ENCODE peak calls at places on chromosomes 12 and 14, in eight cellular contexts. L is breast epithelium, K is kidney, X is IMR-90, Y is uterus, B is esophagus squamous epithelium, M is testis, Z is right atrium auricular region. U is an unnamed sample. For H3K9me3, the result is how much of the 10 kb centered on the place peaks cover.

GRCh38 chr14:99073401-99073800 is 198.6 kb downstream of the BCL11B start:
- DNase-seq in M (no peak), K (peak), B (no peak), L (no peak), Y (no peak), X (no peak), Z (no peak), U (no peak)

GRCh38 chr14:105091335-105092123 is 26.3 kb upstream of the GPR132 start:
- DNase-seq in Z (no peak), K (peak), X (no peak), B (no peak), L (peak), M (peak), Y (peak), U (peak)

GRCh38 chr14:99412122-99413061 is 68.3 kb downstream of the SETD3 start:
- DNase-seq in L (no peak), Y (no peak), Z (no peak), K (peak), B (no peak), X (peak), M (no peak), U (no peak)

GRCh38 chr14:96027356-96028335 is 11.5 kb upstream of the C14orf132 start:
- DNase-seq in Z (no peak), X (no peak), K (no peak), L (no peak), Y (no peak), B (no peak), M (no peak), U (no peak)

GRCh38 chr12:42732908-42733411 is 143.4 kb upstream of the PRICKLE1 start:
- DNase-seq in K (no peak), X (no peak), M (no peak), Y (no peak), Z (no peak), B (no peak), L (no peak), U (no peak)

GRCh38 chr12:131135311-131135785 is 181.6 kb downstream of the ADGRD1 start:
- DNase-seq in Y (no peak), X (no peak), B (no peak), M (no peak), L (no peak), K (peak), Z (no peak), U (no peak)

GRCh38 chr12:5503774-5504173 is 71.9 kb downstream of the NTF3 start:
- DNase-seq in L (peak), K (peak), X (no peak), B (no peak), Y (no peak), M (no peak), Z (no peak), U (no peak)

GRCh38 chr12:8078400-8078799 is 3.7 kb upstream of the NECAP1 start:
- DNase-seq in M (no peak), Y (no peak), X (peak), K (no peak), L (no peak), B (no peak), Z (no peak), U (no peak)

GRCh38 chr14:22226381-22226780 is 362.6 kb downstream of the DAD1 start:
- DNase-seq in M (no peak), Y (no peak), K (no peak), L (no peak), X (peak), B (no peak), Z (no peak), U (no peak)

GRCh38 chr12:116416161-116416560 is 138.7 kb upstream of the MED13L start:
- DNase-seq in Z (no peak), Y (no peak), K (no peak), M (no peak), X (no peak), B (no peak), L (no peak), U (no peak)

GRCh38 chr12:68480526-68480925 is 130.2 kb upstream of the RAP1B start:
- DNase-seq in K (no peak), Y (no peak), B (no peak), L (no peak), X (no peak), Z (no peak), M (no peak), U (no peak)

GRCh38 chr14:101361451-101362433 is 199.6 kb upstream of the DIO3 start:
- DNase-seq in L (peak), M (no peak), X (no peak), Z (no peak), B (no peak), Y (peak), K (no peak), U (no peak)

GRCh38 chr12:15243102-15243501 is 21.9 kb upstream of the RERG start:
- DNase-seq in B (no peak), Z (no peak), K (no peak), L (no peak), X (no peak), M (no peak), Y (no peak), U (no peak)

GRCh38 chr12:122155705-122156104 is 18.3 kb downstream of the IL31 start:
- DNase-seq in B (no peak), Z (no peak), K (no peak), Y (no peak), L (no peak), X (no peak), M (no peak), U (no peak)

GRCh38 chr12:122884860-122885259 is 11.1 kb downstream of the VPS37B start:
- DNase-seq in B (no peak), X (peak), K (no peak), Y (no peak), M (no peak), L (no peak), Z (no peak), U (no peak)

GRCh38 chr12:67810166-67810565 is 161.6 kb downstream of the DYRK2 start:
- DNase-seq in K (no peak), X (no peak), B (no peak), M (no peak), Y (no peak), L (no peak), Z (no peak), U (no peak)

GRCh38 chr12:92162079-92162478 is 16.4 kb upstream of the BTG1 start:
- DNase-seq in X (no peak), M (no peak), Y (no peak), L (no peak), K (no peak), Z (no peak), B (no peak), U (no peak)

GRCh38 chr12:80443974-80444666 is at the start of gene PTPRQ:
- DNase-seq in B (no peak), Z (no peak), M (no peak), K (no peak), X (peak), Y (no peak), L (no peak), U (no peak)

GRCh38 chr12:49767333-49767732 is 26.0 kb downstream of the TMBIM6 start:
- DNase-seq in B (no peak), Z (no peak), Y (no peak), X (no peak), L (no peak), K (no peak), M (no peak), U (no peak)

GRCh38 chr14:61471297-61471980 is 150.1 kb downstream of the PRKCH start:
- DNase-seq in B (no peak), Y (no peak), Z (no peak), X (no peak), L (no peak), K (no peak), M (no peak), U (no peak)

GRCh38 chr14:39218171-39218769 is 15.4 kb upstream of the MIA2 start:
- DNase-seq in B (no peak), Z (no peak), L (no peak), Y (no peak), X (peak), M (peak), K (no peak), U (no peak)

GRCh38 chr14:74955229-74955999 is at the start of gene PGF:
- DNase-seq in L (no peak), Y (peak), M (peak), K (peak), B (no peak), X (no peak), Z (no peak), U (peak)

GRCh38 chr14:51774209-51774608 is 86.2 kb upstream of the GNG2 start:
- DNase-seq in L (no peak), K (no peak), B (no peak), X (no peak), Z (no peak), Y (no peak), M (no peak), U (no peak)

GRCh38 chr12:50986961-50987737 is 34.8 kb downstream of the HIGD1C start:
- DNase-seq in L (peak), K (no peak), Z (peak), Y (peak), B (no peak), M (peak), X (peak), U (peak)

GRCh38 chr14:74089251-74090020 is 4.7 kb downstream of the LIN52 start:
- DNase-seq in K (no peak), M (no peak), Y (no peak), Z (no peak), B (no peak), X (no peak), L (no peak), U (no peak)

GRCh38 chr14:32702571-32702970 is 236.1 kb upstream of the NPAS3 start:
- DNase-seq in L (peak), M (peak), Z (peak), Y (peak), B (no peak), X (no peak), K (peak), U (no peak)

GRCh38 chr12:65278576-65279386 is at the start of gene MSRB3:
- DNase-seq in K (peak), B (no peak), Y (peak), X (peak), L (peak), Z (peak), M (peak), U (peak)

GRCh38 chr14:88628033-88628432 is 65.2 kb downstream of the ZC3H14 start:
- DNase-seq in M (no peak), Z (no peak), X (no peak), Y (no peak), B (no peak), L (no peak), K (no peak), U (no peak)

GRCh38 chr14:93906341-93907329 is 20.5 kb upstream of the FAM181A start:
- DNase-seq in Y (peak), X (peak), L (no peak), B (no peak), Z (no peak), K (peak), M (peak), U (peak)

GRCh38 chr12:92560713-92561542 is 141.9 kb upstream of the PLEKHG7 start:
- DNase-seq in B (no peak), X (no peak), Z (no peak), L (no peak), K (no peak), Y (no peak), M (no peak), U (no peak)

GRCh38 chr12:18057051-18057450 is 32.9 kb downstream of the RERGL start:
- DNase-seq in B (no peak), M (no peak), Z (no peak), Y (no peak), L (no peak), K (no peak), X (no peak), U (no peak)

GRCh38 chr12:87930652-87931051 is 98.5 kb downstream of the C12orf50 start:
- DNase-seq in K (no peak), B (no peak), Y (no peak), L (no peak), M (no peak), X (no peak), Z (no peak), U (no peak)

GRCh38 chr14:69910871-69911270 is 31.7 kb downstream of the SMOC1 start:
- DNase-seq in B (no peak), M (no peak), Y (no peak), X (no peak), K (no peak), L (no peak), Z (no peak), U (no peak)

DNA sequence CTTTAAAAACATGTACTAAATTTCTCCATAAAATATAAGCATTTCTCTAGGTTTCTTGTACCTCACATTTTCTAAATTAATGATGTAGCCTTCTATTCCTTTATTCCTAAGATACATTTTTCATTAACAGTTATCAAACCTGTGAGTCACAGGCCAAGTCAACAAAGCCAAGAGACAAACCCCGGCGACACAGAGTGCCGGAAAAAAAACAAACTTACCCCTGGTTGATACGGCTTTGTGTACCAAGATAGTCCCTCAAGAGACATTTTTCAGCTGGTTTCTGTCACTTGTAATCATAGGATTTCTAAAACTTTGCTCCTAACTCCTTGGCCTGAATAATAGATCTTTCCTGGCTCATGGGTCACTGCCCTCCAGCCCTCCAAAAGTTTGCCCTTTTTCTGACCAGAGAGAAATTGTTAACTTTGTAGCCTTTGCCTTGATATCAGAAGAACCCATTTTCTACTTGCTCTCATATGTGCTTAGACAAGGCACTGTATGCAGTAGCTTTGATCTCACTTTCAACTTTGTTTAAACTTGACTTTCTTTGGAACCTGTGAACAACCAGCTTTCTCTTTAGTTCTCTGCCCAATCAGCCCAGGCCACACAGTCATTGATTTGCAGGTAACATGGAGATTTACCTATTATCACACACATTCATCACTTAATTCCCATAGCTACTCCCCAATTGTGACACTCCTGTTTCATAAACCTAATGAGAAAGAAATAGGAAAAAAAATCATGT is 172.2 kb downstream of the PRKD1 start:
- DNase-seq in B (no peak), X (no peak), Z (no peak), M (no peak), Y (no peak), K (no peak), L (no peak), U (no peak)
- H3K9me3 ChIP-seq in B (under half), X (under half), Z (under half), M (under half), Y (under half), K (under half), L (under half), U (under half)

GRCh38 chr14:19918553-19919264 is 1.7 kb upstream of the OR4K5 start:
- DNase-seq in Y (no peak), B (no peak), K (no peak), X (no peak), M (no peak), L (no peak), Z (no peak), U (no peak)
- H3K9me3 ChIP-seq in Y (under half), B (under half), K (under half), X (under half), M (under half), L (under half), Z (under half), U (under half)

DNA sequence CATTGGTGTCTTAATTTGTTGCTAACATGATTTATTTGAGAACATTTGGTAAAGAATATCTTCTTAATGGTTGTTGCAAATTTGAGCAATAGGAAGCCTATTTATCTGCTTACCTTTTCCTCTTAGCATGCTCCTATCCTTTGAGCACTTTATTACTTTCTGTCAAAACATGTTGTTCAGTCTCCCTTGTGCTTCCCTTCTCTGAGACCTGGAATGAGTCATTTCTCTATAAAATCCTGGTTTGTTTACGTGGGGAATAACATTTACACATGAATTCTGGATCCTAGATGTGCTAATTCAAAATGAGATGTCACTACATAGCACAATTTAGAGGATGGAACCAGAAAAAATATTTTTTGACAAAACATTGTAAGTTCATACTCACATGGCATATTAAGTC is 844.0 kb upstream of the LRFN5 start:
- DNase-seq in L (no peak), K (no peak), Y (no peak), X (no peak), Z (no peak), M (no peak), B (no peak), U (no peak)
- H3K9me3 ChIP-seq in L (under half), K (under half), Y (under half), X (under half), Z (under half), M (under half), B (under half), U (under half)

GRCh38 chr14:26410189-26410685 is 187.6 kb downstream of the NOVA1 start:
- DNase-seq in X (no peak), B (no peak), M (no peak), L (no peak), Y (no peak), K (no peak), Z (no peak), U (no peak)
- H3K9me3 ChIP-seq in X (under half), B (under half), M (under half), L (under half), Y (under half), K (under half), Z (under half), U (under half)

GRCh38 chr14:42550282-42550681 is 943.6 kb downstream of the LRFN5 start:
- DNase-seq in M (no peak), L (no peak), Y (no peak), K (no peak), X (no peak), B (no peak), Z (no peak), U (no peak)
- H3K9me3 ChIP-seq in M (under half), L (under half), Y (under half), K (under half), X (under half), B (under half), Z (under half), U (under half)

GRCh38 chr14:26401170-26401968 is 196.5 kb downstream of the NOVA1 start:
- DNase-seq in X (no peak), K (no peak), Z (no peak), B (no peak), M (no peak), Y (no peak), L (no peak), U (no peak)
- H3K9me3 ChIP-seq in X (under half), K (under half), Z (under half), B (under half), M (under half), Y (under half), L (under half), U (under half)

GRCh38 chr12:124472690-124473279 is 94.6 kb downstream of the NCOR2 start:
- DNase-seq in Z (no peak), Y (no peak), M (no peak), K (peak), X (no peak), L (no peak), B (no peak), U (no peak)
- H3K9me3 ChIP-seq in Z (under half), Y (under half), M (under half), K (under half), X (under half), L (under half), B (under half), U (under half)

GRCh38 chr12:133120385-133121191 is 9.5 kb downstream of the ZNF891 start:
- DNase-seq in X (no peak), Y (no peak), Z (no peak), M (no peak), K (no peak), L (no peak), B (no peak), U (no peak)

GRCh38 chr12:133130038-133130807 is at the start of the genes ZNF10 and ZNF891:
- DNase-seq in X (peak), Y (peak), L (peak), Z (peak), B (peak), K (peak), M (peak), U (peak)

GRCh38 chr12:133129368-133130037 is 571 bp downstream of the ZNF891 start:
- DNase-seq in B (no peak), Y (no peak), Z (no peak), K (no peak), M (no peak), X (peak), L (no peak), U (no peak)

GRCh38 chr12:133124674-133125073 is 5.4 kb downstream of the ZNF891 start:
- DNase-seq in Y (no peak), B (no peak), Z (no peak), K (no peak), L (no peak), X (no peak), M (no peak), U (no peak)
- H3K9me3 ChIP-seq in Y (half or more), B (half or more), Z (half or more), K (half or more), L (half or more), X (half or more), M (under half), U (half or more)

GRCh38 chr14:103819503-103820307 is 27.7 kb downstream of the PPP1R13B start:
- DNase-seq in M (peak), L (no peak), B (no peak), Y (peak), Z (no peak), K (no peak), X (no peak), U (peak)
- H3K9me3 ChIP-seq in M (under half), L (under half), B (under half), Y (under half), Z (under half), K (under half), X (under half), U (under half)

U was measured in stomach.